ENCODE peak calls at places on chromosomes 13 and 19, in four cellular contexts. W is Peyer's patch, K is psoas muscle, S is T-helper 17 cell. N is an unnamed sample.

GRCh38 chr19:4654437-4655361 is 15.4 kb downstream of the TNFAIP8L1 start:
- DNase-seq in S (no peak), K (no peak), W (no peak), N (peak; percentile 71)

GRCh38 chr13:31797154-31797775 is 57.9 kb downstream of the RXFP2 start:
- DNase-seq in K (no peak), W (no peak), S (no peak), N (no peak)

GRCh38 chr19:33468361-33469170 is 53.0 kb downstream of the PEPD start:
- DNase-seq in K (no peak), W (peak; percentile 47), S (no peak), N (peak; percentile 37)

GRCh38 chr19:10209305-10209704 is 14.6 kb upstream of the DNMT1 start:
- DNase-seq in W (no peak), K (no peak), S (no peak), N (no peak)

GRCh38 chr19:20039203-20039723 is at the start of gene ZNF682:
- DNase-seq in S (peak; percentile 89), W (peak; percentile 92), K (peak; percentile 94), N (peak; percentile 88)

GRCh38 chr13:111962431-111962891 is 104.5 kb upstream of the SOX1 start:
- DNase-seq in S (no peak), W (peak; percentile 26), K (no peak), N (peak; percentile 46)

GRCh38 chr13:107650081-107650701 is 565.1 kb downstream of the LIG4 start:
- DNase-seq in K (peak; percentile 55), S (no peak), W (peak; percentile 58), N (peak; percentile 49)

GRCh38 chr19:29714953-29715694 is at the start of gene C19orf12:
- DNase-seq in W (peak; percentile 82), K (peak; percentile 81), S (peak; percentile 20), N (peak; percentile 68)

GRCh38 chr13:24459234-24459633 is 53.3 kb downstream of the PARP4 start:
- DNase-seq in W (no peak), K (no peak), S (no peak), N (no peak)

N was measured in right lobe of liver.